ENCODE peak calls at places on chromosome 6, in eight cellular contexts. S is tibial nerve, M is body of pancreas, I is brain microvascular endothelial cell, B is psoas muscle, V is fibroblast of lung, Q is AG04450, O is mesendoderm. K is an unnamed sample.
A peak's percentile ranks its signal among the peaks of the same experiment; 100 is the strongest.

GRCh38 chr6:22884441-22884840 is 315.1 kb downstream of the HDGFL1 start:
- DNase-seq in V (no peak), M (no peak), I (no peak), Q (no peak), S (no peak), B (no peak), O (peak; percentile 45), K (no peak)

GRCh38 chr6:78300885-78301284 is 566.5 kb upstream of the IRAK1BP1 start:
- DNase-seq in Q (no peak), V (no peak), B (no peak), O (no peak), S (no peak), M (no peak), I (peak; percentile 34), K (no peak)

GRCh38 chr6:93418448-93419303 is 683 bp downstream of the EPHA7 start:
- DNase-seq in V (peak; percentile 54), Q (no peak), S (no peak), M (peak; percentile 14), I (peak; percentile 18), B (peak; percentile 20), O (peak; percentile 75), K (peak; percentile 47)

GRCh38 chr6:100889351-100889750 is 8.2 kb upstream of the ASCC3 start:
- DNase-seq in S (no peak), M (no peak), Q (no peak), O (no peak), I (no peak), B (no peak), V (no peak), K (no peak)

GRCh38 chr6:20946037-20946436 is 411.8 kb downstream of the CDKAL1 start:
- DNase-seq in I (peak; percentile 38), M (no peak), B (no peak), V (peak; percentile 61), S (no peak), O (peak; percentile 52), Q (no peak), K (no peak)

GRCh38 chr6:136344420-136344819 is 54.8 kb upstream of the BCLAF1 start:
- DNase-seq in O (no peak), V (peak; percentile 92), I (peak; percentile 59), M (no peak), B (no peak), S (no peak), Q (peak; percentile 55), K (no peak)

GRCh38 chr6:109389650-109390274 is 7.5 kb upstream of the CD164 start:
- DNase-seq in M (no peak), I (no peak), O (no peak), B (no peak), S (no peak), Q (no peak), V (no peak), K (no peak)

GRCh38 chr6:38973178-38974057 is 75.2 kb upstream of the GLP1R start:
- DNase-seq in O (peak; percentile 68), M (peak; percentile 28), S (peak; percentile 20), B (no peak), I (peak; percentile 74), V (peak; percentile 78), Q (peak; percentile 38), K (no peak)

GRCh38 chr6:7073810-7074525 is 33.8 kb upstream of the RREB1 start:
- DNase-seq in I (no peak), V (no peak), S (peak; percentile 36), B (peak; percentile 24), M (no peak), O (no peak), Q (no peak), K (no peak)

GRCh38 chr6:128492386-128492785 is 28.0 kb downstream of the PTPRK start:
- DNase-seq in Q (peak; percentile 61), V (peak; percentile 83), O (no peak), S (no peak), M (peak; percentile 59), I (peak; percentile 80), B (no peak), K (no peak)

GRCh38 chr6:167750956-167751358 is 75.8 kb upstream of the AFDN start:
- DNase-seq in Q (no peak), V (no peak), S (no peak), O (peak; percentile 98), I (no peak), M (peak; percentile 94), B (peak; percentile 25), K (no peak)

GRCh38 chr6:6152060-6152459 is 145.3 kb upstream of the NRN1 start:
- DNase-seq in S (no peak), V (no peak), I (no peak), Q (no peak), M (no peak), O (peak; percentile 10), B (no peak), K (no peak)

GRCh38 chr6:15242503-15242902 is 3.4 kb upstream of the JARID2 start:
- DNase-seq in Q (no peak), V (no peak), O (no peak), I (no peak), M (no peak), B (no peak), S (no peak), K (no peak)

GRCh38 chr6:15244605-15245360 is 1.1 kb upstream of the JARID2 start:
- DNase-seq in O (peak; percentile 84), S (peak; percentile 74), Q (no peak), I (no peak), B (peak; percentile 87), M (peak; percentile 80), V (peak; percentile 75), K (peak; percentile 92)

GRCh38 chr6:15242937-15243614 is 2.8 kb upstream of the JARID2 start:
- DNase-seq in V (no peak), O (peak; percentile 77), M (no peak), Q (no peak), I (no peak), B (no peak), S (no peak), K (no peak)

GRCh38 chr6:15245361-15246216 is at the start of gene JARID2:
- DNase-seq in M (peak; percentile 99), S (peak; percentile 99), B (peak; percentile 100), Q (peak; percentile 95), I (peak; percentile 98), V (peak; percentile 98), O (peak; percentile 99), K (peak; percentile 100)

DNA sequence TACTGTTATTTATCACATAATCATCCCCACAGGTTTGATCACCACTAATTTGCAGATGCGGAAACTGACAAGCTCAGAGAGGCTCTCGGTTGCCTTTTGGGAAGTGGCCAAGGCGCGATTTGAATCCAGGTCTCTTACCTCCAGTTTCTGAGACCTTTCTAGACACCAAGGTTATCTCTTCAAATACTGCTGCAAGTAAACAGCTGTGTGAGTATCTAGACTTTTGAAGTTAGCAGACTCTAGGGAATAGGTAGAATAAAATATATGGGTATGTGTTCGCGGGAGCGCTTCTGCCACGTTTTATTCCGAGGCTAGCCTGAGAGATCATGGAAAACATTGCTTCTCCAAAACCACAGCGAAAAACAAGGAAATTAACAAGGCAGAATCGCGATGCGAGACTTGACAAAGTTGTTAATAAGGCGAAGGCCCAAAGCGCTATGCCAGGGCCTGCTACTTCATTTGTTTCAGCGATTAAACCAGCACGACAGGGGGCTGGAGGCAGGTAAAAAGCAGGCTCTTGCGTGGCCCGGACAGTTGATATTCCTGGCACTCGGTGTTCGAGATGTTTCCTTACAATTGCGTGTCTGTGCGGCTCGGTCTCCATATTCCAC is 1.8 kb upstream of the JARID2 start:
- DNase-seq in I (no peak), Q (no peak), B (no peak), M (peak; percentile 21), O (peak; percentile 85), V (no peak), S (no peak), K (peak; percentile 53)
- H3K27ac ChIP-seq in I (no peak overlapping the region), Q (no peak overlapping the region), B (peak overlapping the region; percentile 98), M (no peak overlapping the region), O (peak overlapping the region; percentile 53), V (no peak overlapping the region), S (peak overlapping the region; percentile 86), K (no peak overlapping the region)

GRCh38 chr6:33078442-33078841 is 2.7 kb downstream of the HLA-DPB1 start:
- DNase-seq in I (no peak), M (no peak), V (no peak), B (no peak), S (no peak), O (no peak), Q (no peak), K (no peak)
- H3K4me3 ChIP-seq in I (no peak overlapping the region), M (no peak overlapping the region), V (no peak overlapping the region), B (no peak overlapping the region), S (no peak overlapping the region), O (no peak overlapping the region), Q (no peak overlapping the region), K (no peak overlapping the region)

GRCh38 chr6:150078788-150079187 is 9.9 kb upstream of the ULBP3 start:
- DNase-seq in I (peak; percentile 61), S (no peak), Q (no peak), O (no peak), B (no peak), M (no peak), V (peak; percentile 9), K (no peak)

GRCh38 chr6:150074651-150075416 is 5.9 kb upstream of the ULBP3 start:
- DNase-seq in I (no peak), Q (no peak), O (no peak), V (no peak), M (no peak), B (no peak), S (no peak), K (no peak)

GRCh38 chr6:150076196-150076893 is 7.4 kb upstream of the ULBP3 start:
- DNase-seq in Q (no peak), M (no peak), V (no peak), S (no peak), B (no peak), I (peak; percentile 23), O (peak; percentile 26), K (no peak)

GRCh38 chr6:150081702-150082101 is 12.8 kb upstream of the ULBP3 start:
- DNase-seq in I (no peak), O (peak; percentile 28), Q (no peak), S (no peak), V (no peak), M (no peak), B (no peak), K (no peak)

GRCh38 chr6:150079604-150080003 is 10.7 kb upstream of the ULBP3 start:
- DNase-seq in M (no peak), O (peak; percentile 82), V (no peak), I (no peak), S (no peak), B (no peak), Q (no peak), K (no peak)
- H3K27ac ChIP-seq in M (no peak overlapping the region), O (no peak overlapping the region), V (no peak overlapping the region), I (no peak overlapping the region), S (no peak overlapping the region), B (no peak overlapping the region), Q (no peak overlapping the region), K (no peak overlapping the region)

GRCh38 chr6:30130887-30131862 is 4.8 kb upstream of the TRIM40 start:
- DNase-seq in S (peak; percentile 61), I (peak; percentile 68), O (peak; percentile 89), M (peak; percentile 74), Q (peak; percentile 64), B (peak; percentile 30), V (peak; percentile 90), K (no peak)
- H3K4me3 ChIP-seq in S (no peak overlapping the region), I (no peak overlapping the region), O (no peak overlapping the region), M (no peak overlapping the region), Q (no peak overlapping the region), B (no peak overlapping the region), V (no peak overlapping the region), K (no peak overlapping the region)

GRCh38 chr6:24428615-24429014 is 25.9 kb downstream of the MRS2 start:
- DNase-seq in S (no peak), O (no peak), B (no peak), V (peak; percentile 35), Q (peak; percentile 7), M (no peak), I (peak; percentile 22), K (no peak)
- H3K27ac ChIP-seq in S (no peak overlapping the region), O (no peak overlapping the region), B (no peak overlapping the region), V (no peak overlapping the region), Q (peak overlapping the region; percentile 42), M (no peak overlapping the region), I (peak overlapping the region; percentile 58), K (no peak overlapping the region)

GRCh38 chr6:116255246-116255800 is 1.4 kb upstream of the TSPYL4 start:
- DNase-seq in M (no peak), O (peak; percentile 8), Q (no peak), S (no peak), I (no peak), B (no peak), V (peak; percentile 20), K (no peak)
- H3K4me3 ChIP-seq in M (no peak overlapping the region), O (no peak overlapping the region), Q (peak overlapping the region; percentile 97), S (peak overlapping the region; percentile 89), I (no peak overlapping the region), B (peak overlapping the region; percentile 88), V (peak overlapping the region; percentile 99), K (no peak overlapping the region)